ENCODE peak calls at places on chromosomes 7 and 10, in four cellular contexts. H is HepG2, J is hypothalamus, T is neural crest cell. X is an unnamed sample.

GRCh38 chr7:33883566-33883965 is 21.8 kb upstream of the BMPER start:
- DNase-seq in H (no peak), J (no peak), T (no peak), X (no peak)

GRCh38 chr10:24451325-24451820 is 242.4 kb downstream of the KIAA1217 start:
- DNase-seq in H (no peak), J (no peak), T (no peak), X (no peak)

GRCh38 chr10:66695046-66695445 is 230.8 kb upstream of the LRRTM3 start:
- DNase-seq in H (no peak), J (no peak), T (no peak), X (no peak)

GRCh38 chr7:139339025-139339424 is 2.1 kb upstream of the FMC1 start:
- DNase-seq in H (no peak), J (no peak), T (no peak), X (no peak)

GRCh38 chr7:19749658-19750057 is 23.8 kb downstream of the TMEM196 start:
- DNase-seq in H (no peak), J (no peak), T (no peak), X (no peak)

GRCh38 chr7:106332186-106332585 is 47.4 kb upstream of the NAMPT start:
- DNase-seq in H (no peak), J (no peak), T (no peak), X (no peak)

GRCh38 chr7:16916111-16916639 is 34.4 kb upstream of the AGR3 start:
- DNase-seq in H (no peak), J (no peak), T (no peak), X (no peak)

GRCh38 chr7:121505540-121506182 is 109.6 kb upstream of the FAM3C start:
- DNase-seq in H (no peak), J (no peak), T (no peak), X (no peak)

GRCh38 chr10:90920986-90921643 is at the start of gene ANKRD1:
- DNase-seq in H (peak), J (no peak), T (no peak), X (no peak)

GRCh38 chr7:120856621-120857352 is 1.2 kb downstream of the TSPAN12 start:
- DNase-seq in H (peak), J (peak), T (peak), X (peak)

GRCh38 chr7:20083781-20084180 is 133.4 kb downstream of the MACC1 start:
- DNase-seq in H (no peak), J (no peak), T (no peak), X (no peak)

GRCh38 chr7:73703985-73704639 is 15.4 kb downstream of the STX1A start:
- DNase-seq in H (no peak), J (peak), T (peak), X (peak)

GRCh38 chr7:5532520-5533335 is 109.1 kb upstream of the TNRC18 start:
- DNase-seq in H (peak), J (peak), T (no peak), X (no peak)

GRCh38 chr10:113961261-113961938 is 82.3 kb upstream of the ADRB1 start:
- DNase-seq in H (no peak), J (no peak), T (no peak), X (no peak)

GRCh38 chr7:70506463-70506862 is 625.5 kb upstream of the GALNT17 start:
- DNase-seq in H (peak), J (no peak), T (peak), X (no peak)

GRCh38 chr10:124666494-124666893 is 77.7 kb downstream of the FAM53B start:
- DNase-seq in H (no peak), J (no peak), T (no peak), X (no peak)

GRCh38 chr10:62352356-62352963 is 21.7 kb upstream of the ZNF365 start:
- DNase-seq in H (no peak), J (no peak), T (no peak), X (no peak)

GRCh38 chr10:43671659-43672555 is 23.2 kb upstream of the ZNF32 start:
- DNase-seq in H (peak), J (peak), T (peak), X (peak)

GRCh38 chr10:1185911-1186692 is 129.9 kb downstream of the WDR37 start:
- DNase-seq in H (no peak), J (no peak), T (no peak), X (no peak)

GRCh38 chr7:38318803-38319416 is 45.5 kb upstream of the TARP start:
- DNase-seq in H (peak), J (peak), T (no peak), X (peak)

GRCh38 chr7:42407828-42408227 is 170.8 kb upstream of the GLI3 start:
- DNase-seq in H (no peak), J (no peak), T (no peak), X (no peak)

GRCh38 chr10:97686301-97686961 is 610 bp downstream of the AVPI1 start:
- DNase-seq in H (no peak), J (peak), T (no peak), X (no peak)

GRCh38 chr7:116354546-116355422 is 144.4 kb downstream of the TES start:
- DNase-seq in H (peak), J (no peak), T (peak), X (peak)

GRCh38 chr7:37666026-37666780 is 17.4 kb upstream of the GPR141 start:
- DNase-seq in H (no peak), J (no peak), T (no peak), X (no peak)

GRCh38 chr10:128908109-128908898 is 558.7 kb upstream of the MGMT start:
- DNase-seq in H (no peak), J (no peak), T (no peak), X (no peak)

GRCh38 chr10:91597397-91597881 is 35.4 kb downstream of the PPP1R3C start:
- DNase-seq in H (peak), J (peak), T (no peak), X (no peak)

GRCh38 chr7:117871401-117871777 is 1.9 kb downstream of the CTTNBP2 start:
- DNase-seq in H (no peak), J (peak), T (no peak), X (no peak)